ENCODE peak calls at places on chromosome 17, in ten cellular contexts. O is stomach, D is HepG2, E is GM23338, R is HCT116, J is breast epithelium, T is transverse colon, I is endothelial cell of umbilical vein, M is prostate gland, N is suprapubic skin. W is an unnamed sample. For H3K4me1, the result is how much of the 10 kb centered on the place peaks cover.

GRCh38 chr17:19304209-19304608 is 58.3 kb downstream of the B9D1 start:
- DNase-seq in O (peak), R (no peak), I (peak), N (no peak), T (peak), E (no peak), M (no peak), J (no peak), D (peak), W (no peak)

GRCh38 chr17:57458718-57459285 is 202.5 kb downstream of the MSI2 start:
- DNase-seq in J (no peak), O (no peak), D (no peak), M (no peak), T (no peak), R (no peak), N (no peak), I (no peak), E (no peak), W (no peak)

GRCh38 chr17:78986048-78986648 is 6.4 kb upstream of the LGALS3BP start:
- DNase-seq in E (no peak), N (no peak), I (peak), R (no peak), O (peak), J (no peak), M (no peak), T (peak), D (peak), W (no peak)

GRCh38 chr17:27424516-27424915 is 31.7 kb upstream of the KSR1 start:
- DNase-seq in I (no peak), R (no peak), D (no peak), E (no peak), M (no peak), T (no peak), J (no peak), N (no peak), O (no peak), W (no peak)

GRCh38 chr17:65071861-65072260 is 15.3 kb upstream of the GNA13 start:
- DNase-seq in I (no peak), O (no peak), M (no peak), N (no peak), T (no peak), R (no peak), J (no peak), D (peak), E (no peak), W (no peak)

GRCh38 chr17:12959441-12959840 is 58.4 kb downstream of the ELAC2 start:
- DNase-seq in E (no peak), R (no peak), J (no peak), O (no peak), N (no peak), I (no peak), M (no peak), T (no peak), D (no peak), W (no peak)

GRCh38 chr17:81907219-81908145 is 3.7 kb downstream of the PCYT2 start:
- DNase-seq in T (no peak), J (no peak), R (no peak), D (no peak), I (no peak), N (no peak), E (no peak), O (no peak), M (no peak), W (no peak)

GRCh38 chr17:6641374-6641818 is 536 bp downstream of the TXNDC17 start:
- DNase-seq in J (no peak), O (no peak), N (no peak), M (no peak), D (no peak), T (no peak), R (no peak), I (no peak), E (no peak), W (no peak)

GRCh38 chr17:35588196-35588920 is 1.2 kb downstream of the AP2B1 start:
- DNase-seq in D (no peak), J (no peak), T (no peak), E (peak), R (peak), M (no peak), O (no peak), I (peak), N (no peak), W (no peak)

GRCh38 chr17:29616300-29617048 is 6.2 kb downstream of the CORO6 start:
- DNase-seq in N (no peak), I (no peak), J (no peak), E (peak), M (no peak), R (no peak), O (no peak), T (no peak), D (no peak), W (no peak)

GRCh38 chr17:77494664-77495435 is 354.1 kb downstream of the SEC14L1 start:
- DNase-seq in M (peak), D (peak), N (peak), R (peak), T (peak), I (peak), J (peak), O (peak), E (peak), W (no peak)

GRCh38 chr17:3870871-3871306 is 22.0 kb downstream of the CAMKK1 start:
- DNase-seq in M (no peak), O (peak), N (no peak), I (peak), D (no peak), R (no peak), E (no peak), J (no peak), T (peak), W (no peak)

GRCh38 chr17:37490638-37491614 is 1.2 kb downstream of the DUSP14 start:
- DNase-seq in T (peak), J (no peak), I (peak), R (peak), O (no peak), N (no peak), E (peak), D (peak), M (peak), W (no peak)

GRCh38 chr17:49968380-49969133 is 433 bp upstream of the DLX4 start:
- DNase-seq in T (peak), R (peak), J (no peak), O (peak), D (peak), I (peak), M (peak), E (peak), N (no peak), W (no peak)

GRCh38 chr17:49971848-49972485 is 3.0 kb downstream of the DLX4 start:
- DNase-seq in M (no peak), R (no peak), D (no peak), I (no peak), T (no peak), J (no peak), O (no peak), E (peak), N (no peak), W (no peak)

GRCh38 chr17:46002311-46002972 is 3.4 kb downstream of the STH start:
- DNase-seq in N (no peak), E (peak), I (peak), J (peak), O (peak), T (peak), R (peak), D (peak), M (peak), W (no peak)

GRCh38 chr17:57672205-57672632 is 72.9 kb downstream of the CCDC182 start:
- DNase-seq in D (no peak), T (no peak), M (peak), I (no peak), J (no peak), N (no peak), E (no peak), R (no peak), O (no peak), W (peak)

GRCh38 chr17:55668581-55668980 is 54.1 kb downstream of the TMEM100 start:
- DNase-seq in E (no peak), N (no peak), T (no peak), R (no peak), J (no peak), D (no peak), M (no peak), I (no peak), O (no peak), W (no peak)

GRCh38 chr17:57874434-57875108 is 24.7 kb upstream of the MRPS23 start:
- DNase-seq in D (no peak), T (peak), I (peak), J (no peak), E (peak), O (no peak), R (no peak), M (no peak), N (no peak), W (no peak)

GRCh38 chr17:31089461-31089860 is 5.3 kb upstream of the NF1 start:
- DNase-seq in O (no peak), I (no peak), R (no peak), E (no peak), N (no peak), J (no peak), T (no peak), D (no peak), M (no peak), W (no peak)

GRCh38 chr17:57135748-57136342 is 50.8 kb downstream of the AKAP1 start:
- DNase-seq in E (no peak), R (no peak), I (peak), D (peak), T (no peak), M (no peak), J (no peak), N (no peak), O (no peak), W (no peak)

GRCh38 chr17:62627904-62628603 is 584 bp downstream of the MRC2 start:
- DNase-seq in N (no peak), E (peak), R (no peak), O (no peak), I (peak), M (peak), D (no peak), T (peak), J (no peak), W (no peak)

GRCh38 chr17:10106067-10106466 is 92.3 kb downstream of the GAS7 start:
- DNase-seq in J (no peak), E (no peak), I (no peak), M (no peak), R (no peak), T (no peak), N (no peak), O (no peak), D (no peak), W (no peak)

GRCh38 chr17:80970044-80970761 is 21.4 kb upstream of the CHMP6 start:
- DNase-seq in O (peak), M (peak), E (no peak), J (no peak), N (no peak), I (no peak), T (peak), R (no peak), D (no peak), W (no peak)

GRCh38 chr17:68909066-68909465 is 46.1 kb downstream of the ABCA8 start:
- DNase-seq in J (no peak), T (peak), N (no peak), M (peak), I (peak), E (no peak), R (peak), D (peak), O (no peak), W (no peak)

GRCh38 chr17:41527076-41528023 is 758 bp downstream of the KRT19 start:
- DNase-seq in R (no peak), D (no peak), M (no peak), T (peak), N (no peak), E (peak), J (no peak), O (peak), I (no peak), W (no peak)

GRCh38 chr17:27446569-27447301 is 9.5 kb upstream of the KSR1 start:
- DNase-seq in M (no peak), R (no peak), N (no peak), T (no peak), O (no peak), D (no peak), I (peak), J (no peak), E (no peak), W (no peak)

GRCh38 chr17:2990396-2990795 is 73.0 kb downstream of the OR1D5 start:
- DNase-seq in E (no peak), D (no peak), N (no peak), M (no peak), T (no peak), R (no peak), I (no peak), O (peak), J (no peak), W (peak)

GRCh38 chr17:83081561-83082201 is 2.3 kb downstream of the METRNL start:
- DNase-seq in D (no peak), M (no peak), J (no peak), E (no peak), T (peak), O (peak), I (no peak), R (no peak), N (no peak), W (no peak)

GRCh38 chr17:83078378-83079339 is 750 bp upstream of the METRNL start:
- DNase-seq in T (no peak), N (no peak), I (no peak), R (no peak), E (no peak), J (no peak), M (no peak), D (no peak), O (no peak), W (no peak)

GRCh38 chr17:83079340-83079747 is at the start of gene METRNL:
- DNase-seq in J (peak), T (peak), R (no peak), I (no peak), E (peak), O (peak), N (no peak), M (peak), D (no peak), W (no peak)

GRCh38 chr17:83080641-83081560 is 1.5 kb downstream of the METRNL start:
- DNase-seq in N (no peak), J (no peak), R (no peak), D (no peak), I (no peak), E (peak), T (peak), O (peak), M (no peak), W (no peak)

DNA sequence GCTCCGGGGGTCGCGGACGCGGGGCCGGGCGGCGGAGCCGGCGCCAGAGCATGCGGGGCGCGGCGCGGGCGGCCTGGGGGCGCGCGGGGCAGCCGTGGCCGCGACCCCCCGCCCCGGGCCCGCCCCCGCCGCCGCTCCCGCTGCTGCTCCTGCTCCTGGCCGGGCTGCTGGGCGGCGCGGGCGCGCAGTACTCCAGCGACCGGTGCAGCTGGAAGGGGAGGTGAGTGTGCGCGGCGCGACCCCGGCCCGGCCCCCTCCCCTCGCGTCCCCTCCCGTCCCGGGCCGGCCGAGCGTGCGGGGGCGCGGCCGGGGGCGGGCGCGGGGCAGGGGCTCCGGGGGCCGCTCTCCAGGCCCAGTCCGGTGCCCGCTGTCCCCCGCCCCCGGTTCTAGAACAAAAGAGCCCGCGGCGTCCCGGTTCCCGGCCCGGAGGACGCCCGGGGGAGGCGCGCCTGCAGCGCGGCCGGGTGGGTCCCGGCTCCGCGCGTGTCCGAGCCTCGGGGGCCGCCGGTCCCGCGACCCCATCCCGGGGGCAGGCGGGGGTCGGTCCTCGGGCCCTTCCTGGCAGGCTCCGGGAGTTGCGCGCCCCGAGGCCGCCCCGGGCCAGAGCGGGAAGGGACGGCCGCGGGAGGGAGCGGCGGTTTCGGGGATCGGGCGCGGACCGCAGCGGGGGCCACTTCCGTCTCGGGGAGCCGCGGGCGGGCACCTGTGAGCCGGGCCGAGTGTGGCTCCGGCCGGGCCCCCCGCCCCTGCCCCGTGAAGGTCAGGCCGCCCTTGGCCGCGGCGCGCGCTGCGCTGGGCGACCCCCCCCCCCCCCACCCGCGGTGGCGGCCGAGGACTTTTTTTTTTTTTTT is 582 bp downstream of the METRNL start:
- DNase-seq in M (no peak), T (no peak), R (no peak), E (no peak), J (no peak), D (no peak), O (no peak), I (no peak), N (no peak), W (no peak)
- H3K4me1 ChIP-seq in M (under half), T (under half), R (under half), E (under half), J (under half), D (under half), O (under half), I (under half), N (half or more), W (half or more)

DNA sequence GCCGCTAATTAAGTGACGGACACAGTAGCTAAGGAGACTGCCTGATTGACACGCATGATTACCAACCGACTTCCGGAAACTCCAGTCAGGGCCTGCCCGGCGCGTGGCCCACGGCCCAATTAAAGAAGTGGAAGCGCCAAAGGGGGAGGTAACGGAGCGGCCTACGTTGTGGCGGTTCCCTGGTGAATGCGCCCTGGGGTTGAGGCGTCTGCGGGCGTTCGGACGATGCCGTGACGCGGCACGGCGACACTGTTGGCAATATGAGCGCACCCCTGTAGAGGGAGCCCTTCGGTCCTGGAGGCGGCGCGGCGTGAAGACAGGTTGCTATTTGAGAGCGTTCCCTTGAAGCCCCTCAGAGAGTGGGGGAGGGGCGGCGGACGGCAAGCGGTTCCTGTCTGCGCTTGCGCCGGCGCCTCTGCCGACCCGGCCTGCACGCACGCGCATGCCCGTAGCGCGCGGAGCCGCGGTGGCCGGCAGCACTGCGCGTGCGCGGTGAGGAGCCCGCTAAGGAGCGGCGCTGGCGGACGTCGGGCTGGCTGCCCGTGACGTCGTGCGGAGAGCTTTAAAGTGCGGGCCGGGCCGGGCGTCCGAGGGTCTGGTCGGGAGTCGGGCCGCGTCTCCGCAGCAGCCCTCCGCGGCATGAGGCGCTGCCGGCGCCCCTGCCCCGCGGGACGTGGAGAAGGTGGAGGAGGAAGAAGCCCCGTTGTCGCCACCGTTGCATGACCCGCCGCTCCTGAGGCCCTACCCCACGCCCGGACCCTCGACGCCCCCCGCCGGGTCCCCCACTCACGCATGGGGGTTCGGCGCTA is at the start of gene ALKBH5:
- DNase-seq in D (peak), O (peak), N (peak), I (peak), R (peak), M (peak), E (peak), J (peak), T (peak), W (peak)
- TF ChIP-seq POLR2AphosphoS5 in D (peak), O (peak), N (no peak), I (peak), R (peak), M (peak), E (peak), J (peak), T (peak), W (peak)

DNA sequence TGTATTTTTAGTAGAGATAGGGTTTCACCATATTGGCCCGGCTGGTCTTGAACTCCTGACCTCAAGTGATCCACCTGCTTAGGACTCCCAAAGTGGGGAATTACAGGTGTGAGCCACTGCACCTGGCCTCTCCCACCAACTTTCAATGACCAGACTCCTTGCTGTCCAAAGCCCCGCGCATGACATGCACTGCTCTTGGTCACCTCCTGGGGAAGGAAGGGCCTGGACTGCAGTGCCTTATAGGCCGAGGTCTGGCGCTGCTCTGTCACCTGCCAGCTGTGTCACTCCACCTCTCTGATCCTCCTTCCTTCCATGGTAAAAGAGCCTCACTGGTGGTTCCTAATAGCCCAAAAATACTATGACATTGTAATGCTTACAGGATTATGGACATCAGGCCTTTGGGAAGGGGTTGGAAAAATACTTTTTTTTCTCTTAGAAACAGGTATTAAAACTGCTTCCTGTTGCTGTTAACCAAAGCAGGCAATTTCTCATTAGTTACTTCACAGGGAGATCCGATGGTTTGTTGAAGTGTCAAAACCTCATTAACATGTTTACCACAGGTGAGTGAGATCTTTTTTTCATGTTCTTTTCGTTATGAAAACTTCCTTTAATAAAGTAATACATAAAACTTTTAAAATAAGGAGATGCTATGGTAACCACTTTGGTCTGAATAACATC is 35.4 kb downstream of the GRB7 start:
- DNase-seq in T (no peak), N (no peak), R (no peak), D (no peak), J (no peak), O (no peak), E (no peak), M (no peak), I (no peak), W (no peak)
- H3K4me1 ChIP-seq in T (under half), N (under half), R (under half), D (under half), J (under half), O (under half), E (under half), M (under half), I (under half), W (under half)

DNA sequence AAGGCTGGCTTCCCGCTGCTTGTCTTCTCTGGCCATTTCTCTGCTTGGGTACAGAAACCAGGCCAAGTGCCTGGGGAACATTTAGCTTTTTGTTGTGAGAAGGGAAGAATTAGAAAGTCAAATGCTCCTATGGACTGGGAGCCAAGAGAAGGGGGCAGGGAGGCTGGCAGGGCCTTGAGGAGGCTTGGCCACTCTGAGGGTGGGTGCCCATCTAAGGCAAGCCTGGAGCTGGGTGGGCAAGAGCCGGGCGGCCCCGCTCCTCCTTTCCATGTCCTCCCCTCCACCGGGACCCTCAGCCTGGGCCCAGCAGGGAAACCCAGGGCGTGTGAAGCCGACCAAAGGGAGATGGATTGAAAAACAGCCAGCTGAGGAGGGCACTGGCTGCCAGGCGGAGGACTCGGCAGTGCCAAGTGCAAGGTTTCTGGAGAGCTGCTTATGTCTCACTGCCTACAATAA is 69.4 kb downstream of the NTN1 start:
- DNase-seq in T (no peak), I (no peak), D (no peak), E (no peak), O (no peak), J (no peak), R (no peak), M (no peak), N (no peak), W (no peak)
- TF ChIP-seq POLR2AphosphoS5 in T (no peak), I (no peak), D (no peak), E (no peak), O (no peak), J (no peak), R (no peak), M (no peak), N (no peak), W (peak)